ENCODE peak calls at places on chromosome 20, in nine cellular contexts. C is heart right ventricle; R is endothelial cell of umbilical vein; D is NCI-H460; T is WTC11; E is cerebellar nuclear complex; U is colonic mucosa; W is CD8-positive, alpha-beta memory T cell; N is esophagus squamous epithelium. P is an unnamed sample.

GRCh38 chr20:64223526-64224067 is 32.0 kb upstream of the PCMTD2 start:
- DNase-seq in C (peak; percentile 60), R (peak; percentile 13), D (no peak), T (peak; percentile 89), E (no peak), U (no peak), W (no peak), N (no peak), P (peak; percentile 37)

GRCh38 chr20:1618479-1618878 is 1.3 kb downstream of the SIRPB1 start:
- DNase-seq in C (no peak), R (no peak), D (no peak), T (no peak), E (no peak), U (no peak), W (no peak), N (no peak), P (no peak)

GRCh38 chr20:56451056-56451765 is 17.2 kb upstream of the RTF2 start:
- DNase-seq in C (no peak), R (no peak), D (no peak), T (no peak), E (no peak), U (no peak), W (no peak), N (no peak), P (no peak)

GRCh38 chr20:58006346-58007316 is 221.8 kb downstream of the ANKRD60 start:
- DNase-seq in C (no peak), R (no peak), D (no peak), T (no peak), E (no peak), U (no peak), W (no peak), N (no peak), P (no peak)

GRCh38 chr20:4961746-4962145 is 39.6 kb downstream of the SLC23A2 start:
- DNase-seq in C (peak; percentile 19), R (no peak), D (peak; percentile 47), T (no peak), E (no peak), U (no peak), W (peak; percentile 46), N (no peak), P (peak; percentile 95)

GRCh38 chr20:35547319-35547718 is 5.4 kb downstream of the ERGIC3 start:
- DNase-seq in C (no peak), R (no peak), D (no peak), T (no peak), E (no peak), U (no peak), W (no peak), N (no peak), P (no peak)

GRCh38 chr20:53693265-53693871 is 99.7 kb upstream of the ZNF217 start:
- DNase-seq in C (no peak), R (no peak), D (no peak), T (no peak), E (no peak), U (no peak), W (peak; percentile 48), N (no peak), P (no peak)

GRCh38 chr20:38199506-38200390 is 34.7 kb upstream of the TGM2 start:
- DNase-seq in C (no peak), R (no peak), D (no peak), T (no peak), E (no peak), U (no peak), W (no peak), N (no peak), P (peak; percentile 41)

GRCh38 chr20:4513720-4514119 is 208.0 kb upstream of the PRND start:
- DNase-seq in C (no peak), R (peak; percentile 79), D (peak; percentile 34), T (no peak), E (no peak), U (no peak), W (no peak), N (no peak), P (peak; percentile 66)

GRCh38 chr20:32445539-32446273 is 87.6 kb downstream of the ASXL1 start:
- DNase-seq in C (no peak), R (no peak), D (no peak), T (peak; percentile 13), E (no peak), U (no peak), W (no peak), N (no peak), P (peak; percentile 43)

GRCh38 chr20:38338849-38339520 is 7.3 kb upstream of the LBP start:
- DNase-seq in C (no peak), R (no peak), D (no peak), T (peak; percentile 71), E (no peak), U (no peak), W (no peak), N (no peak), P (peak; percentile 60)

GRCh38 chr20:24773751-24774201 is 175.3 kb upstream of the CST7 start:
- DNase-seq in C (no peak), R (no peak), D (no peak), T (no peak), E (no peak), U (no peak), W (no peak), N (no peak), P (no peak)

GRCh38 chr20:24331939-24332338 is 137.5 kb upstream of the SYNDIG1 start:
- DNase-seq in C (no peak), R (no peak), D (no peak), T (no peak), E (no peak), U (no peak), W (no peak), N (no peak), P (no peak)

GRCh38 chr20:38202153-38202981 is 37.3 kb upstream of the TGM2 start:
- DNase-seq in C (no peak), R (no peak), D (no peak), T (no peak), E (no peak), U (no peak), W (no peak), N (no peak), P (no peak)

GRCh38 chr20:19785886-19786285 is 27.8 kb downstream of the RIN2 start:
- DNase-seq in C (no peak), R (no peak), D (no peak), T (no peak), E (no peak), U (no peak), W (no peak), N (no peak), P (peak; percentile 93)

GRCh38 chr20:50067461-50067860 is 45.5 kb downstream of the UBE2V1 start:
- DNase-seq in C (no peak), R (no peak), D (no peak), T (no peak), E (no peak), U (no peak), W (no peak), N (no peak), P (no peak)

GRCh38 chr20:40688129-40689099 is 622 bp downstream of the MAFB start:
- DNase-seq in C (no peak), R (no peak), D (no peak), T (no peak), E (no peak), U (no peak), W (no peak), N (no peak), P (no peak)

GRCh38 chr20:35939264-35939663 is 15.0 kb downstream of the SCAND1 start:
- DNase-seq in C (no peak), R (no peak), D (no peak), T (no peak), E (no peak), U (no peak), W (no peak), N (no peak), P (no peak)

GRCh38 chr20:23658336-23658735 is 20.6 kb upstream of the CST3 start:
- DNase-seq in C (no peak), R (peak; percentile 31), D (no peak), T (no peak), E (no peak), U (no peak), W (no peak), N (no peak), P (no peak)

GRCh38 chr20:52682271-52682670 is 289.9 kb upstream of the TSHZ2 start:
- DNase-seq in C (no peak), R (no peak), D (no peak), T (no peak), E (no peak), U (no peak), W (no peak), N (no peak), P (no peak)

GRCh38 chr20:59094576-59094975 is 52.0 kb upstream of the PRELID3B start:
- DNase-seq in C (no peak), R (no peak), D (no peak), T (peak; percentile 44), E (no peak), U (no peak), W (no peak), N (no peak), P (no peak)

GRCh38 chr20:48531505-48531904 is 296.3 kb downstream of the PREX1 start:
- DNase-seq in C (no peak), R (no peak), D (no peak), T (no peak), E (no peak), U (peak; percentile 3), W (no peak), N (no peak), P (no peak)

GRCh38 chr20:39909447-39909846 is 779.6 kb downstream of the MAFB start:
- DNase-seq in C (peak; percentile 37), R (no peak), D (no peak), T (no peak), E (no peak), U (peak; percentile 22), W (no peak), N (no peak), P (no peak)

GRCh38 chr20:57384953-57385761 is 6.0 kb upstream of the RBM38 start:
- DNase-seq in C (no peak), R (no peak), D (no peak), T (no peak), E (no peak), U (no peak), W (no peak), N (no peak), P (no peak)

P was measured in cardiac muscle cell.